ENCODE peak calls at places on chromosomes 1 and 21, in four cellular contexts. P, K, X and C are unnamed samples.

GRCh38 chr1:25487628-25488027 is 55.8 kb upstream of the LDLRAP1 start:
- DNase-seq in P (no peak), K (no peak), X (peak; percentile 67), C (peak; percentile 47)

GRCh38 chr1:83058327-83058726 is 940.6 kb downstream of the TTLL7 start:
- DNase-seq in P (no peak), K (no peak), X (no peak), C (no peak)

GRCh38 chr1:206769331-206769731 is 1.2 kb upstream of the IL19 start:
- DNase-seq in P (peak; percentile 70), K (no peak), X (peak; percentile 72), C (peak; percentile 65)

GRCh38 chr1:221708076-221708571 is 33.8 kb downstream of the DUSP10 start:
- DNase-seq in P (peak; percentile 65), K (peak; percentile 60), X (peak; percentile 69), C (peak; percentile 66)

GRCh38 chr1:38076038-38076437 is 29.4 kb upstream of the POU3F1 start:
- DNase-seq in P (no peak), K (no peak), X (no peak), C (no peak)

GRCh38 chr1:166151804-166152203 is 15.0 kb downstream of the FAM78B start:
- DNase-seq in P (no peak), K (no peak), X (no peak), C (no peak)

GRCh38 chr1:17776426-17776825 is 21.3 kb downstream of the ACTL8 start:
- DNase-seq in P (no peak), K (no peak), X (no peak), C (no peak)

GRCh38 chr1:4659247-4659646 is 4.8 kb downstream of the AJAP1 start:
- DNase-seq in P (no peak), K (no peak), X (no peak), C (no peak)

GRCh38 chr1:227070638-227071285 is 130.7 kb downstream of the COQ8A start:
- DNase-seq in P (no peak), K (no peak), X (no peak), C (no peak)

GRCh38 chr21:45265721-45266517 is 21.8 kb downstream of the POFUT2 start:
- DNase-seq in P (no peak), K (no peak), X (no peak), C (no peak)

GRCh38 chr1:185789846-185790735 is 55.9 kb downstream of the HMCN1 start:
- DNase-seq in P (no peak), K (no peak), X (no peak), C (no peak)

GRCh38 chr1:84143796-84144565 is at the start of gene PRKACB:
- DNase-seq in P (peak; percentile 20), K (no peak), X (no peak), C (no peak)

GRCh38 chr1:91609571-91609970 is 108.9 kb downstream of the CDC7 start:
- DNase-seq in P (no peak), K (no peak), X (no peak), C (no peak)

GRCh38 chr1:94079056-94079990 is 41.6 kb downstream of the ABCA4 start:
- DNase-seq in P (no peak), K (no peak), X (no peak), C (no peak)

GRCh38 chr1:225813250-225813964 is 3.5 kb downstream of the EPHX1 start:
- DNase-seq in P (no peak), K (no peak), X (no peak), C (no peak)

GRCh38 chr1:221887091-221887746 is 145.3 kb upstream of the DUSP10 start:
- DNase-seq in P (no peak), K (no peak), X (no peak), C (no peak)

GRCh38 chr1:178263341-178263740 is 169.4 kb downstream of the RASAL2 start:
- DNase-seq in P (no peak), K (no peak), X (no peak), C (no peak)

GRCh38 chr1:153490272-153491051 is 30.0 kb upstream of the S100A7 start:
- DNase-seq in P (no peak), K (no peak), X (peak; percentile 28), C (no peak)